ENCODE peak calls at places on chromosomes 4 and X, in nine cellular contexts. S, F, J, T, Y, P, H, Z and N are unnamed samples.

GRCh38 chr4:184515606-184516005 is 41.3 kb upstream of the IRF2 start:
- DNase-seq in Z (no peak), T (no peak), Y (no peak), J (no peak), H (no peak), F (no peak), S (no peak), P (no peak), N (no peak)

GRCh38 chr4:89579776-89580175 is 257.2 kb downstream of the SNCA start:
- DNase-seq in P (no peak), H (no peak), Z (peak; percentile 23), Y (no peak), S (no peak), F (no peak), T (no peak), J (no peak), N (no peak)

GRCh38 chr4:1072830-1073446 is 40.4 kb downstream of the RNF212 start:
- DNase-seq in J (no peak), Y (peak; percentile 81), P (peak; percentile 65), Z (peak; percentile 72), F (no peak), S (peak; percentile 63), T (peak; percentile 57), H (peak; percentile 52), N (peak; percentile 32)

GRCh38 chr4:41257901-41258300 is 1.2 kb downstream of the UCHL1 start:
- DNase-seq in P (no peak), T (no peak), F (no peak), J (no peak), S (no peak), Z (no peak), H (no peak), Y (no peak), N (no peak)

GRCh38 chrX:37959212-37960021 is 46.9 kb upstream of the SYTL5 start:
- DNase-seq in Y (no peak), T (no peak), F (no peak), J (no peak), Z (peak; percentile 34), S (no peak), P (no peak), H (no peak), N (no peak)

GRCh38 chr4:74297556-74297955 is 10.7 kb upstream of the EPGN start:
- DNase-seq in H (no peak), S (no peak), Z (no peak), T (no peak), P (no peak), Y (no peak), J (no peak), F (no peak), N (no peak)

GRCh38 chrX:71945435-71945834 is 34.8 kb downstream of the NHSL2 start:
- DNase-seq in J (no peak), S (no peak), T (no peak), Z (no peak), H (no peak), P (no peak), F (no peak), Y (no peak), N (no peak)

GRCh38 chr4:26076000-26076587 is 162.1 kb downstream of the SMIM20 start:
- DNase-seq in Y (no peak), F (no peak), P (no peak), S (no peak), Z (no peak), T (no peak), H (no peak), J (no peak), N (peak; percentile 20)

GRCh38 chr4:94508256-94508655 is 56.5 kb downstream of the PDLIM5 start:
- DNase-seq in S (no peak), Z (no peak), H (no peak), T (no peak), F (no peak), J (no peak), P (no peak), Y (no peak), N (no peak)

GRCh38 chr4:151537726-151538125 is 128.8 kb downstream of the FHIP1A start:
- DNase-seq in P (no peak), F (no peak), J (no peak), Y (no peak), T (no peak), S (no peak), H (no peak), Z (peak; percentile 16), N (no peak)

GRCh38 chr4:151532001-151532708 is 123.2 kb downstream of the FHIP1A start:
- DNase-seq in T (no peak), P (no peak), F (no peak), J (no peak), Z (no peak), H (no peak), S (no peak), Y (no peak), N (no peak)

GRCh38 chr4:151530230-151530629 is 121.3 kb downstream of the FHIP1A start:
- DNase-seq in S (no peak), P (no peak), T (no peak), Z (no peak), Y (no peak), J (no peak), H (no peak), F (no peak), N (peak; percentile 12)

GRCh38 chr4:151530783-151531182 is 121.8 kb downstream of the FHIP1A start:
- DNase-seq in S (no peak), Y (no peak), F (no peak), J (no peak), H (no peak), P (no peak), T (peak; percentile 12), Z (no peak), N (no peak)

DNA sequence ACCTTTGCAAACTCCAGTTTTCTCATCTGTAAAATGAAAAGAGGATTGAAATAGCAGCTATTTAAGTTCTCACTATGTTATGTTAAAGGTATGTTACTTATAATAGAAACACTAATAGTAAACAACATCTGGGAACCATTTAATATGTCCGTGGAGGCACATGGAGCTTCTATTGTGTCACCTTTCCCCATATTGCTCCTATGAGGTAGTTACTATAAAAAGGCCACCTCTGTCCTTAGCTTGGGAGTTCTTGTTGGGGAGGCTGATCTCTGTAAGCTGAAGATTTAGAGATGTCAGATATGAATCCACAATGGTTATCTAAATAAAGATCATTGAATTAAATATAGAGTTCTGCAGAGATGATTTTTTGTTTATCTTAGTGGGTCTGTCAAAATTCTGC is 125.2 kb downstream of the FHIP1A start:
- DNase-seq in T (no peak), J (no peak), Y (no peak), H (no peak), P (no peak), F (no peak), S (no peak), Z (no peak), N (no peak)
- H3K27ac ChIP-seq in T (no peak overlapping the region), J (no peak overlapping the region), Y (no peak overlapping the region), H (no peak overlapping the region), P (no peak overlapping the region), F (no peak overlapping the region), S (no peak overlapping the region), Z (no peak overlapping the region), N (no peak overlapping the region)

GRCh38 chr4:112348488-112349158 is 51.5 kb downstream of the ALPK1 start:
- DNase-seq in S (peak; percentile 68), P (peak; percentile 17), Y (no peak), Z (peak; percentile 68), J (no peak), T (peak; percentile 78), F (no peak), H (no peak), N (no peak)
- TF ChIP-seq CTCF in S (peak; percentile 68), P (no peak), Y (no peak), Z (peak; percentile 30), J (no peak), T (peak; percentile 32), F (no peak), H (no peak), N (no peak)

DNA sequence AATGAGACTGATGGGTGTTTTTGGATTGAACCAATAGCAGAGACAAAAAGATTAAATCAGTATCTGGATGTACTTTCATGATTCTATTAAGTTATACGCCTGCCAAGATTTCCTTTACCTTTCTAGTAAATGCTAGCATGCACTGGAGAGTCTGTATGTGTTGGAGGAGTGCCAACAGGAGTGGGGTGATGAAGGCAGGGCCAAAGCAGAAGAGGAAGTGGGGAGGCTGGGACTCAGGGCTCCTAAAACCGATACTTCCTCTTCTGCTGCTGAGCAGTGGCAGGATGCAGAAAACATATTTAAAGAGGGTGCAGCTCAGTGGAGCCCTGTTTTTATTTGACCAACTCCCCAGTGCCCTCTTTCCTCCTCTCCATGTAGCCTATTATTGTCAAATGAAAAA is 5.6 kb downstream of the CYSLTR1 start:
- DNase-seq in H (peak; percentile 43), Z (no peak), Y (peak; percentile 53), S (no peak), J (no peak), T (no peak), F (peak; percentile 53), P (no peak), N (no peak)
- H3K27ac ChIP-seq in H (no peak overlapping the region), Z (no peak overlapping the region), Y (no peak overlapping the region), S (no peak overlapping the region), J (no peak overlapping the region), T (no peak overlapping the region), F (no peak overlapping the region), P (no peak overlapping the region), N (no peak overlapping the region)

GRCh38 chr4:147731611-147732515 is at the start of gene ARHGAP10:
- DNase-seq in T (peak; percentile 84), H (peak; percentile 70), Y (peak; percentile 66), P (peak; percentile 57), Z (peak; percentile 83), F (peak; percentile 82), J (peak; percentile 85), S (peak; percentile 62), N (peak; percentile 70)

GRCh38 chr4:147730333-147730732 is 1.6 kb upstream of the ARHGAP10 start:
- DNase-seq in Y (no peak), J (no peak), P (no peak), Z (no peak), T (no peak), H (no peak), F (no peak), S (no peak), N (no peak)

GRCh38 chr4:147733614-147734344 is 1.9 kb downstream of the ARHGAP10 start:
- DNase-seq in H (no peak), J (no peak), F (no peak), T (peak; percentile 52), Z (no peak), P (no peak), S (no peak), Y (no peak), N (no peak)

GRCh38 chr4:147734496-147734895 is 2.6 kb downstream of the ARHGAP10 start:
- DNase-seq in P (no peak), T (no peak), J (no peak), Y (no peak), H (no peak), S (no peak), F (no peak), Z (no peak), N (no peak)

DNA sequence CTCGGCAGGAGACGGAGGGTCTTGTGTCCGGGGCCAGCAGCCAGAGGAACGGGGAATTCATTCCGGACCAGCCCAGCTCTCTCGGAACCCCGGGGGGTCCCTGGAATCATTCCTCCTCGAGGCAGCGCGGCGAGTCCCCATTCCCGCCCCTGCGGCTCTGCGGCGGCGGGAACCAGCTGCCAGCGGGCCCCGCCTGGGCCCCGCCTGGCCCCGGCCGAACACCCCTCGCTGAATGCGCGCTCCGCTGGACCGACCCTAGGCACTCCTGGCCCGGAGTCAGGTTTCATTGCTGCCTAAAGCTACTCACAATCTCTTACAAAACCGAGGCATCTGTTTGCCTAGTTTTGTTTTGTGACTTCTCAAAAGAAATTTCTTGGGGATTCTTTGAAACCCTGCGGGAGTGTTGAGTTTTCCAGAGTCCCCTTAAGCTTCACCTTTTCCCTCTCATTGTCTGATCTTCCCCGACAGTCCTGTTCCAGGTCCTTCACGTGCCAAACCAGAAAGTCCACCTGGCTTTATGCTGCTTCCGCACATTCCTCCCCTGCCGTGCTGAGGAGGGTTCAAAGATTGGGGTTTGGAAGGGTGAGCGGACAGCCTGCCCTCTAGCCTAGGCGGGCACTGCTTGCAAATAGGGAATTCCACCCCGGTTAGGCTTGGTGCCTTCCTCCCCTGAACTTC is 767 bp downstream of the ARHGAP10 start:
- DNase-seq in F (peak; percentile 48), H (no peak), J (peak; percentile 41), Z (peak; percentile 64), S (no peak), T (peak; percentile 75), Y (peak; percentile 11), P (peak; percentile 15), N (peak; percentile 36)
- TF ChIP-seq CTCF in F (no peak), H (no peak), J (no peak), Z (no peak), S (no peak), T (no peak), Y (no peak), P (no peak), N (no peak)